ENCODE peak calls at places on chromosomes 11 and 22, in nine cellular contexts. D, Y, X, T, R, E, V, F and N are unnamed samples.

GRCh38 chr11:69922015-69922595 is 102.9 kb upstream of the FGF3 start:
- DNase-seq in F (no peak), T (no peak), D (no peak), R (no peak), X (no peak), Y (no peak), E (no peak), V (no peak), N (no peak)

GRCh38 chr11:96075532-96075959 is 151.6 kb upstream of the MTMR2 start:
- DNase-seq in T (no peak), E (peak; percentile 54), R (no peak), X (no peak), D (no peak), V (no peak), Y (no peak), F (no peak), N (no peak)

GRCh38 chr22:35870517-35871275 is 153.0 kb downstream of the APOL5 start:
- DNase-seq in F (no peak), V (no peak), Y (no peak), E (no peak), X (no peak), D (no peak), R (no peak), T (peak; percentile 29), N (no peak)

GRCh38 chr11:61279934-61280656 is 15.0 kb downstream of the VWCE start:
- DNase-seq in Y (no peak), F (no peak), X (no peak), R (no peak), E (peak; percentile 19), D (peak; percentile 97), T (no peak), V (no peak), N (peak; percentile 45)

GRCh38 chr22:46966846-46967245 is 204.4 kb downstream of the TBC1D22A start:
- DNase-seq in E (no peak), X (no peak), V (no peak), R (no peak), F (no peak), D (no peak), T (no peak), Y (no peak), N (no peak)

GRCh38 chr11:125401746-125402145 is 94.3 kb downstream of the FEZ1 start:
- DNase-seq in Y (peak; percentile 86), F (peak; percentile 73), D (no peak), E (peak; percentile 20), V (no peak), R (no peak), X (no peak), T (no peak), N (peak; percentile 73)

GRCh38 chr11:16902182-16902581 is 112.0 kb downstream of the PLEKHA7 start:
- DNase-seq in T (no peak), V (peak; percentile 48), F (no peak), X (no peak), R (no peak), D (peak; percentile 77), E (no peak), Y (no peak), N (no peak)

GRCh38 chr11:2713721-2714462 is 14.1 kb upstream of the KCNQ1OT1 start:
- DNase-seq in E (no peak), R (peak; percentile 66), D (no peak), T (no peak), X (no peak), Y (no peak), V (no peak), F (no peak), N (no peak)

DNA sequence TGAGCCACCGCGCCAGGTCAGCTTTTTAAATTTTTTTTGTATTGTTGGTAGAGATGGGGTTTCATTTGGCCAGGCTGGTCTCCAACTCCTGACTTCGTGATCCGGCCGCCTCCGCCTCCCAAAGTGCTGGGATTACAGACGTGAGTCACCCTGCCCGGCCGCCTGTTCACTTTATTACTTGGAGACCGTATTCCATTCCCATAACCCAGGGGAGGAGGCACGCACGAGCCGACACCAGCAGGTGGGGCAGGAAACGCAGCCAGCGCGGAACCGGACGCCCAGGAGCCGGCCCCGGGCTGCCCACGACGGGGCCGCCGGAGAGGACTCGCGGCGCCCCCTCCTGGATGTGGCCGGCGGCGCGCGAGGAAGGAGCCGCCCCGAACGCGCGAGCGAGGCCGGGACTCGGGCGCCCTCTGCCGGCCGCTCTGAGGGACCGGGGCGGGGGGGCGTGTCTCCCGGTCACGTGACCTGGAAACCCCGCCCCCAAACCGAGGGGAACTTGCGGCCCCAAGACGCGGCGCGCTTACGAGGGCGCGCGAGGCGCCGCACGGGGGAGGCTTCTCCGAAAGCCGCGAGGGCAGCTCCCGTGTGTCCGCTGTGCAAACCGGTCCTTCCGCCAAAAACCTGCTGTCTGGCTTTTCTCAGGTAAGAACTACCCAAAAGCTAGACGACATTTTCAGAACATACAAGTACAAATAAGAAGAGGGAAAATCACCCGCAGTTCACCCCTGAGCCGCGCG is 11.6 kb upstream of the RNH1 start:
- DNase-seq in F (peak; percentile 94), T (no peak), D (peak; percentile 95), R (peak; percentile 97), Y (peak; percentile 86), E (peak; percentile 99), X (peak; percentile 80), V (peak; percentile 85), N (peak; percentile 89)
- H3K4me3 ChIP-seq in F (no peak overlapping the region), T (no peak overlapping the region), D (no peak overlapping the region), R (peak overlapping the region; percentile 51), Y (no peak overlapping the region), E (peak overlapping the region; percentile 62), X (peak overlapping the region; percentile 28), V (no peak overlapping the region), N (peak overlapping the region; percentile 44)

GRCh38 chr11:120516461-120517389 is 5.2 kb downstream of the GRIK4 start:
- DNase-seq in F (peak; percentile 38), X (no peak), E (peak; percentile 40), R (peak; percentile 84), T (no peak), D (no peak), V (no peak), Y (peak; percentile 36), N (no peak)
- TF ChIP-seq EZH2phosphoT487 in F (no peak), X (no peak), E (no peak), R (no peak), T (no peak), D (no peak), V (no peak), Y (no peak), N (no peak)

GRCh38 chr11:118688851-118689502 is 9.5 kb upstream of the TREH start:
- DNase-seq in R (no peak), V (no peak), X (no peak), D (no peak), T (no peak), E (no peak), Y (no peak), F (no peak), N (no peak)
- H3K4me3 ChIP-seq in R (no peak overlapping the region), V (peak overlapping the region; percentile 26), X (no peak overlapping the region), D (peak overlapping the region; percentile 46), T (no peak overlapping the region), E (no peak overlapping the region), Y (no peak overlapping the region), F (no peak overlapping the region), N (peak overlapping the region; percentile 66)

DNA sequence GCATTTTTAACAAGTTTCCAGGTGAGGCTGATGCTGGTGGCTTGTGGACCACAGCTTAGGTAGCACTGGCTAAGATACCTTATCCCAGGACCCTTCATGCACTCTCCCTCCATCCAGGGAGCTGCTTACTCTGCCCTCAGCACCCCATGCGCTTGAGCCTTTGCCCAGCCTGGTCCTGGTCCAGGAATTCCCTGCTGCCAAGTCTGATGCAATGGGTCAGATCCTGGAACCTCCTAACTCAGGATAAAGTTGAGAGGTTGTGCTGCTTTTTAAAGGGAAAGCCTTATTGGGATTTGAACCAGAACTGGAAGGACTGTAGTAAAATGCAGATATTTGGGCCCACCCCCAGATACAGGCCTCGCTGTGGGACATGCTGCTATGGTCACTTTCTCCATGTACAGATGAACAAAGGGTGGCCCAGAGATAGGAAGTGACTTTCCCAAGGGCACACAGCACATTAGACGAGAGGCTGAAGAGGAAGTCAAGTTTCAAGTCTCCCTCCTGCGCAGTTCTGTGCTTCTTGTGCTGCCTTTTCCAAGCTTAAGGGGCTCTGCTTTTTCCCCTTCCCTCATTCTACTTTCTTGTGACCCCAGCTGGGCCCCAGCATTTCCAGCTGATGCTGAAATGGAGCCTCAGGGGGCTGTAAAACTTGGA is 824 bp upstream of the LGALS12 start:
- DNase-seq in E (no peak), T (no peak), D (no peak), Y (no peak), F (no peak), V (no peak), X (no peak), R (no peak), N (no peak)
- TF ChIP-seq EZH2phosphoT487 in E (no peak), T (no peak), D (no peak), Y (no peak), F (no peak), V (no peak), X (no peak), R (no peak), N (no peak)